ENCODE peak calls at places on chromosomes 3 and 15, in nine cellular contexts. G is GM20000; K is A549; D is fibroblast of the aortic adventitia; E is CD8-positive, alpha-beta T cell; H is AG10803; Y is mucosa of descending colon; T is neural progenitor cell; A is PC-9. U is an unnamed sample.

GRCh38 chr15:70486451-70487379 is 276.6 kb downstream of the UACA start:
- DNase-seq in G (peak; percentile 81), K (no peak), D (peak; percentile 94), E (peak; percentile 63), H (peak; percentile 92), Y (peak; percentile 70), T (no peak), A (peak; percentile 86), U (peak; percentile 61)

GRCh38 chr15:91237493-91237892 is 137.4 kb downstream of the SV2B start:
- DNase-seq in G (no peak), K (no peak), D (no peak), E (no peak), H (no peak), Y (no peak), T (no peak), A (no peak), U (no peak)

GRCh38 chr3:17136251-17136721 is 251.5 kb downstream of the PLCL2 start:
- DNase-seq in G (no peak), K (no peak), D (peak; percentile 29), E (no peak), H (no peak), Y (no peak), T (peak; percentile 21), A (no peak), U (no peak)

GRCh38 chr3:31639828-31640227 is 107.1 kb downstream of the STT3B start:
- DNase-seq in G (no peak), K (no peak), D (no peak), E (no peak), H (no peak), Y (no peak), T (peak; percentile 7), A (no peak), U (no peak)

GRCh38 chr3:18425641-18426403 is 683 bp upstream of the SATB1 start:
- DNase-seq in G (no peak), K (no peak), D (no peak), E (peak; percentile 79), H (no peak), Y (peak; percentile 78), T (peak; percentile 73), A (peak; percentile 39), U (peak; percentile 73)

GRCh38 chr15:35827949-35828348 is 282.0 kb upstream of the DPH6 start:
- DNase-seq in G (no peak), K (no peak), D (no peak), E (no peak), H (no peak), Y (no peak), T (no peak), A (no peak), U (no peak)

GRCh38 chr3:153961498-153961897 is 159.7 kb upstream of the ARHGEF26 start:
- DNase-seq in G (no peak), K (no peak), D (no peak), E (no peak), H (no peak), Y (no peak), T (peak; percentile 11), A (no peak), U (no peak)

GRCh38 chr15:77836116-77836798 is 203.5 kb upstream of the LINGO1 start:
- DNase-seq in G (peak; percentile 72), K (peak; percentile 72), D (peak; percentile 12), E (no peak), H (no peak), Y (no peak), T (peak; percentile 81), A (peak; percentile 8), U (no peak)

GRCh38 chr3:45537596-45537959 is 57.0 kb upstream of the LIMD1 start:
- DNase-seq in G (no peak), K (no peak), D (no peak), E (no peak), H (no peak), Y (no peak), T (no peak), A (no peak), U (no peak)

GRCh38 chr3:99700637-99701268 is 62.4 kb downstream of the COL8A1 start:
- DNase-seq in G (no peak), K (no peak), D (peak; percentile 69), E (no peak), H (peak; percentile 72), Y (no peak), T (no peak), A (no peak), U (no peak)

GRCh38 chr3:65636326-65636725 is 402.4 kb downstream of the MAGI1 start:
- DNase-seq in G (no peak), K (no peak), D (no peak), E (no peak), H (no peak), Y (no peak), T (no peak), A (no peak), U (no peak)

GRCh38 chr15:78302579-78302978 is 3.2 kb upstream of the SKIC8 start:
- DNase-seq in G (peak; percentile 31), K (no peak), D (peak; percentile 88), E (no peak), H (peak; percentile 97), Y (no peak), T (no peak), A (peak; percentile 82), U (no peak)

GRCh38 chr3:115038831-115039230 is 108.3 kb downstream of the ZBTB20 start:
- DNase-seq in G (no peak), K (no peak), D (no peak), E (no peak), H (no peak), Y (no peak), T (no peak), A (no peak), U (no peak)

GRCh38 chr3:115042351-115042750 is 104.7 kb downstream of the ZBTB20 start:
- DNase-seq in G (no peak), K (no peak), D (peak; percentile 16), E (no peak), H (peak; percentile 11), Y (no peak), T (no peak), A (no peak), U (no peak)

DNA sequence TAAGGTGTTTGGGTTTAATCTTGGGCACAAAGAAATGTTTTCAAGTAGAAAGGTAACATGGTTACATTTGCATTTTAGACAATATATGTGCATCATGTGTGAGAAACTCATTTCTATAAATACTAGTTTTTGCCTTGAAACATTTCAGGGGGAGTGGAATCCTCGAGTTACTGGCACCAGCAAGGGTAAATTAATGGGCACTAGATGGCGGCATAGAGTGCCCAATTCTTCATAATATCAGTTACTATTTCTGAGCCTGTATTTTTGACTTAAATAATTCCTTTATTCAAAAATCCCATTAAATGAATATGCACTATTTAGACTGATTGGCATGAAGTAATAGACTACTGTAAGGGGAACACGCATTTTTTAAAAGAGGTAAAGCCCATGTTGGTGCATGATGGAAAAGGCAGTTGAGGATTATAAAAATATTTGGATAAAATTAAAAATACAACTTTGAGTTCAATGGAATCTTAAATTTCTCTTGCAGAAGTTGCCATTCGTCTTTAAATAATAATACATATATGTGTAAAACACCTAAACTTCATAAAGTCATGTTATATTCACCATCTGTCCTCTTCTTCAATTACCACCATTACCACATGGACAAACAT is 106.3 kb downstream of the ZBTB20 start:
- DNase-seq in G (peak; percentile 7), K (peak; percentile 20), D (peak; percentile 71), E (peak; percentile 50), H (peak; percentile 56), Y (no peak), T (peak; percentile 23), A (peak; percentile 35), U (no peak)
- TF ChIP-seq CTCF in G (peak; percentile 71), K (peak; percentile 66), D (peak; percentile 82), E (peak; percentile 70), H (peak; percentile 73), Y (peak; percentile 59), T (peak; percentile 81), A (peak; percentile 69), U (peak; percentile 79)

DNA sequence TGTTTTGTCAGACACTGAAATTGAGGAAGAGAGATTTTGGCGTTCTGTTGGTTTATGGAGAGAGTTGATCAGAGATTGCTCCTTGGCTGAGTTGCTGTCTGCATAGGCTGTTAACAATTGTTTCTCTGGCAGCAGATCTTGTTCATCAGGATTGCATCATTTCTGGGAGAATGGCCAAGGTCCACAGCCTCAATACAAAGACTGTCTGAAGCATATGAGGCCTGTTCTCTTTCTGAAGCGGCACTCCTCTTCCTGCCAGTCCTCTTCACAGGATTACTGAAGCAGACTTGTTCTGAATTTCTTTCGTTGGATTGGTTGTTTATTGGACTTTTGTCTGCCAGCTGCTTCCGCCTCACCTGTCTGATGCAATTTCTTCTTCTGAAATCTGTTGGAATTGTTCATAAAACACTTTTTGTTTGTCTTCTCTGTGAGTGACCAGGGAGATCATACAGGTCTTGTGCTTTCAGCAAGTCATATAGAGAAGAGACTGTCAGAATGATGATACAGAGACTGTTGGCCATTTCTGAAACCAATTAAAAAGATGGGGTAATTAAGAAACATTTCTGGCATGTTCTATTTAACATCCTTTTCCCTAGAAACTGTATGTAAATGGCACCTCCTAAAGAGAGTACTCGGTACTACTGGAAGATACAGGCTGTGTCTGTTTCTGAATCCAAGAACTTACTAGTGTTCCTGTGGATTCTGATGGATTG is 25.5 kb downstream of the SETD5 start:
- DNase-seq in G (no peak), K (peak; percentile 60), D (peak; percentile 99), E (no peak), H (peak; percentile 98), Y (no peak), T (peak; percentile 59), A (peak; percentile 84), U (peak; percentile 54)
- TF ChIP-seq CTCF in G (no peak), K (peak; percentile 60), D (peak; percentile 71), E (peak; percentile 73), H (peak; percentile 81), Y (no peak), T (peak; percentile 57), A (peak; percentile 70), U (peak; percentile 50)

GRCh38 chr3:14368146-14368545 is 34.3 kb upstream of the SLC6A6 start:
- DNase-seq in G (no peak), K (no peak), D (no peak), E (no peak), H (no peak), Y (no peak), T (no peak), A (no peak), U (no peak)

GRCh38 chr3:14370719-14371572 is 31.5 kb upstream of the SLC6A6 start:
- DNase-seq in G (no peak), K (no peak), D (no peak), E (no peak), H (no peak), Y (no peak), T (no peak), A (no peak), U (no peak)

GRCh38 chr3:14368885-14369284 is 33.5 kb upstream of the SLC6A6 start:
- DNase-seq in G (no peak), K (no peak), D (no peak), E (no peak), H (no peak), Y (no peak), T (no peak), A (no peak), U (no peak)

GRCh38 chr3:14371573-14372474 is 30.6 kb upstream of the SLC6A6 start:
- DNase-seq in G (peak; percentile 51), K (peak; percentile 79), D (peak; percentile 49), E (no peak), H (peak; percentile 64), Y (peak; percentile 93), T (no peak), A (peak; percentile 93), U (peak; percentile 78)

GRCh38 chr3:14369675-14370669 is 32.4 kb upstream of the SLC6A6 start:
- DNase-seq in G (no peak), K (peak; percentile 48), D (no peak), E (no peak), H (no peak), Y (peak; percentile 79), T (peak; percentile 50), A (peak; percentile 74), U (no peak)
- TF ChIP-seq CTCF in G (no peak), K (peak; percentile 31), D (no peak), E (no peak), H (no peak), Y (peak; percentile 18), T (peak; percentile 40), A (peak; percentile 63), U (peak; percentile 19)

GRCh38 chr15:67422296-67422695 is 98.6 kb upstream of the C15orf61 start:
- DNase-seq in G (no peak), K (no peak), D (no peak), E (no peak), H (no peak), Y (no peak), T (no peak), A (no peak), U (no peak)
- TF ChIP-seq CTCF in G (no peak), K (peak; percentile 21), D (no peak), E (no peak), H (no peak), Y (no peak), T (no peak), A (no peak), U (no peak)

U was measured in right lobe of liver.